ENCODE peak calls at places on chromosomes 11 and 22, in four cellular contexts. R is suprapubic skin, U is SK-N-SH, W is tibial nerve. Z is an unnamed sample.

GRCh38 chr11:112958670-112959069 is 2.5 kb upstream of the NCAM1 start:
- DNase-seq in R (no peak), U (no peak), W (no peak), Z (no peak)

GRCh38 chr11:104443387-104443786 is 279.4 kb upstream of the PDGFD start:
- DNase-seq in R (no peak), U (no peak), W (no peak), Z (no peak)

GRCh38 chr22:26835929-26836528 is 178.6 kb downstream of the MIAT start:
- DNase-seq in R (no peak), U (peak; percentile 41), W (peak; percentile 32), Z (peak; percentile 21)

GRCh38 chr11:124467376-124468061 is 22.0 kb upstream of the OR8B8 start:
- DNase-seq in R (no peak), U (no peak), W (no peak), Z (no peak)

GRCh38 chr22:26763633-26764295 is 106.4 kb downstream of the MIAT start:
- DNase-seq in R (no peak), U (no peak), W (peak; percentile 11), Z (peak; percentile 38)

GRCh38 chr11:26623076-26623666 is 51.1 kb upstream of the MUC15 start:
- DNase-seq in R (no peak), U (no peak), W (no peak), Z (no peak)

GRCh38 chr11:75524576-75525432 is 937 bp downstream of the GDPD5 start:
- DNase-seq in R (no peak), U (peak; percentile 66), W (no peak), Z (no peak)

GRCh38 chr11:36452231-36452630 is 57.8 kb downstream of the TRAF6 start:
- DNase-seq in R (no peak), U (no peak), W (no peak), Z (no peak)

GRCh38 chr11:75635009-75635909 is 33.6 kb downstream of the MAP6 start:
- DNase-seq in R (no peak), U (no peak), W (peak; percentile 10), Z (no peak)

GRCh38 chr11:120867531-120867930 is 156.4 kb upstream of the TBCEL start:
- DNase-seq in R (no peak), U (no peak), W (no peak), Z (no peak)

GRCh38 chr11:116641561-116642045 is 131.2 kb downstream of the BUD13 start:
- DNase-seq in R (no peak), U (peak; percentile 86), W (no peak), Z (peak; percentile 41)

GRCh38 chr11:11786234-11786633 is 55.5 kb upstream of the USP47 start:
- DNase-seq in R (no peak), U (no peak), W (no peak), Z (no peak)

GRCh38 chr11:114036156-114036811 is 23.2 kb upstream of the ZBTB16 start:
- DNase-seq in R (peak; percentile 90), U (peak; percentile 90), W (peak; percentile 73), Z (peak; percentile 93)

GRCh38 chr11:8800498-8801110 is 110.4 kb upstream of the AKIP1 start:
- DNase-seq in R (peak; percentile 18), U (no peak), W (no peak), Z (no peak)

GRCh38 chr11:129061466-129062194 is 119.0 kb upstream of the TP53AIP1 start:
- DNase-seq in R (no peak), U (no peak), W (no peak), Z (no peak)

GRCh38 chr11:48088682-48089050 is 108.3 kb downstream of the PTPRJ start:
- DNase-seq in R (peak; percentile 34), U (no peak), W (no peak), Z (no peak)

GRCh38 chr11:83256602-83257340 is 29.4 kb downstream of the CCDC90B start:
- DNase-seq in R (no peak), U (no peak), W (no peak), Z (no peak)

GRCh38 chr22:24466831-24467249 is 28.3 kb upstream of the UPB1 start:
- DNase-seq in R (no peak), U (no peak), W (peak; percentile 36), Z (no peak)

GRCh38 chr22:39151329-39151975 is 1.0 kb downstream of the CBX7 start:
- DNase-seq in R (no peak), U (no peak), W (no peak), Z (no peak)

GRCh38 chr22:31958625-31959239 is 14.4 kb downstream of the YWHAH start:
- DNase-seq in R (no peak), U (no peak), W (no peak), Z (peak; percentile 45)

GRCh38 chr11:61885166-61885778 is 6.1 kb downstream of the FADS3 start:
- DNase-seq in R (no peak), U (no peak), W (no peak), Z (no peak)

GRCh38 chr11:104772806-104773241 is 125.4 kb downstream of the CASP12 start:
- DNase-seq in R (no peak), U (peak; percentile 19), W (peak; percentile 14), Z (no peak)

GRCh38 chr11:118241191-118242098 is 10.7 kb downstream of the MPZL3 start:
- DNase-seq in R (no peak), U (no peak), W (no peak), Z (no peak)

GRCh38 chr11:12556788-12557384 is 117.3 kb upstream of the TEAD1 start:
- DNase-seq in R (no peak), U (no peak), W (peak; percentile 59), Z (no peak)

GRCh38 chr11:78657441-78657840 is 82.8 kb upstream of the NARS2 start:
- DNase-seq in R (no peak), U (no peak), W (no peak), Z (no peak)

GRCh38 chr11:10038916-10039315 is 255.1 kb downstream of the SBF2 start:
- DNase-seq in R (no peak), U (no peak), W (no peak), Z (no peak)

GRCh38 chr11:86608251-86608799 is 64.1 kb downstream of the ME3 start:
- DNase-seq in R (no peak), U (peak; percentile 40), W (peak; percentile 77), Z (peak; percentile 47)

DNA sequence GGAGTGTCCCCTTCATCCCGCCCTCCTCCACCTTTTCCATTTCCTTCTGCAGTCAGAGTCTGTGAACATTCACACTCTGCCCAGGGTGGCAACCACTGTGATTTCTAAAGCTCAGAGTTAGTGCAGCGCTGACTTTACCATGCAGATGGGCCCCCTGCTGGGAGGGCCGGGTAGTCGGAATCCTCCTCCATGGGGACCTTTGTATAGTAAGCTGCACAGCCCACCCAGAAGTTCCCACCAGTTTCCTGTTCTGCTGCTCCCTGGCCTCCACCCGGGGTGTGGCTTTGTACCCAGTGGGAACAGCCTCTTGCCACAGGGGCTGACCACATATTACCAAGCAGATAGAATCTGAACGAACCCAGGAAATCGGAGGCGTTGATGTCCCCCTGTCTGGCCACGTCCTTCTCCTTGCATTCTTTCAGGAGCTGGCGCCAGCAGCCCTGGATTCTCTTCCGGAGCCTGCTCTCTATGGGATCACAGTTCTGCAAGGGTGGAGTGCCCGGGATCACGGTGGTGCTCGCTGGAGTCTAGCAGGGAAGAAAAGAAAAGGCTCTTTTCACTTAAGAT is 125.3 kb downstream of the MPPED1 start:
- DNase-seq in R (peak; percentile 32), U (no peak), W (no peak), Z (no peak)
- TF ChIP-seq CTCF in R (no peak), U (no peak), W (no peak), Z (no peak)

DNA sequence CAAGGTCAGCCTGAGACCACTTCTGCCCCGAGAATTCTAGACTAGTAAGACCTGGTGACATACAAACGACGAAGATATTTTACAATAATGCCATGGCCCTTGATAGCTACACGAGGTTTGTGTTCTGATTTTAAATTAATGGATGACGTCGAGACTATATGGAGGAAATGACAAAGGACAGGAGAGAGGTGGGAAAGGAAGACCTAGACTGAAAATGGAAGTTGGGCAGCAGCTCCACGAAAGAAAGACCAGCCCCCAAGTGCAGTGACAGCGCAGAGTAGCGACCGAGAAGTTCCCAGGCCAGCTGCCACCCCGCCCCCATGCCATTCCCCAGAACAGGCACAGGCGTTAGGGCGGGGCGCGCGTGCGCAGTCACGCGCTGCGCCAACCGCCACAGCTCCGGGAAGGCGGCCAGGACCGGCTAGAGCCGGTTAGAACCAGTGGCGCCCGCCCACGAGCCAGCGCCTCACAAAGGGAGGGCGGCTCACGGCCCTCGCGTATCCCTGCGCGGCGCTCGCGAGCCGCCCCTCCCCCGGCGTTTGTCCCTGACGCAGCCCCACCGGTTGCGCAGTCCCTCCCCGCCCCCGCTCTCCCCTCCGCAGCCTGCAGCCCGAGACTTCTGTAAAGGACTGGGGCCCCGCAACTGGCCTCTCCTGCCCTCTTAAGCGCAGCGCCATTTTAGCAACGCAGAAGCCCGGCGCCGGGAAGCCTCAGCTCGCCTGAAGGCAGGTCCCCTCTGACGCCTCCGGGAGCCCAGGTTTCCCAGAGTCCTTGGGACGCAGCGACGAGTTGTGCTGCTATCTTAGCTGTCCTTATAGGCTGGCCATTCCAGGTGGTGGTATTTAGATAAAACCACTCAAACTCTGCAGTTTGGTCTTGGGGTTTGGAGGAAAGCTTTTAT is 1.5 kb upstream of the MALAT1 start:
- DNase-seq in R (peak; percentile 99), U (peak; percentile 91), W (peak; percentile 98), Z (peak; percentile 98)
- TF ChIP-seq EP300 in R (peak; percentile 89), U (peak; percentile 92), W (peak; percentile 100), Z (peak; percentile 100)

GRCh38 chr11:108685419-108686161 is 20.7 kb downstream of the DDX10 start:
- DNase-seq in R (no peak), U (no peak), W (no peak), Z (no peak)
- H3K36me3 ChIP-seq in R (peaks cover 38% of the 10 kb centered on the region), U (peaks cover 38% of the 10 kb centered on the region), W (no peaks in the 10 kb centered on the region), Z (peaks cover 5% of the 10 kb centered on the region)

DNA sequence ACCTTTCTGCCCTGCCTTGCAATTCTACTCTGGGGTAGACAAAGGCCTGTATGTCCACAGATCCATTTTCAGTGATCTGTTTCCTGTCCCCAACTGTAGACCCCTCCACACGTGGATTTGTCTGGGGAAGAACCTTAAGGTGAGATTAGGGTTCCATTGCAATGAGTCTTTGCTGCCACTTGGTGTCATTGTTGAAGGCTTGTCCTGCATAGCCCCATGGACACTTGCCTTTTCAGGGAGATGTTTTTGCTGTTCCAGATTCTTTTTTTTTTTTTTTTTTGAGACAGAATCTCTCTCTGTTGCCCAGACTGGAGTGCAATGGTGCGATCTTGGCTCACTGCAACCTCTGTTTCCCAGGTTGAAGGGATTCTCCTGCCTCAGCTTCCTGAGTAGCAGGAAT is 21.8 kb downstream of the SERPING1 start:
- DNase-seq in R (no peak), U (no peak), W (no peak), Z (no peak)
- TF ChIP-seq CTCF in R (no peak), U (peak; percentile 35), W (no peak), Z (no peak)

DNA sequence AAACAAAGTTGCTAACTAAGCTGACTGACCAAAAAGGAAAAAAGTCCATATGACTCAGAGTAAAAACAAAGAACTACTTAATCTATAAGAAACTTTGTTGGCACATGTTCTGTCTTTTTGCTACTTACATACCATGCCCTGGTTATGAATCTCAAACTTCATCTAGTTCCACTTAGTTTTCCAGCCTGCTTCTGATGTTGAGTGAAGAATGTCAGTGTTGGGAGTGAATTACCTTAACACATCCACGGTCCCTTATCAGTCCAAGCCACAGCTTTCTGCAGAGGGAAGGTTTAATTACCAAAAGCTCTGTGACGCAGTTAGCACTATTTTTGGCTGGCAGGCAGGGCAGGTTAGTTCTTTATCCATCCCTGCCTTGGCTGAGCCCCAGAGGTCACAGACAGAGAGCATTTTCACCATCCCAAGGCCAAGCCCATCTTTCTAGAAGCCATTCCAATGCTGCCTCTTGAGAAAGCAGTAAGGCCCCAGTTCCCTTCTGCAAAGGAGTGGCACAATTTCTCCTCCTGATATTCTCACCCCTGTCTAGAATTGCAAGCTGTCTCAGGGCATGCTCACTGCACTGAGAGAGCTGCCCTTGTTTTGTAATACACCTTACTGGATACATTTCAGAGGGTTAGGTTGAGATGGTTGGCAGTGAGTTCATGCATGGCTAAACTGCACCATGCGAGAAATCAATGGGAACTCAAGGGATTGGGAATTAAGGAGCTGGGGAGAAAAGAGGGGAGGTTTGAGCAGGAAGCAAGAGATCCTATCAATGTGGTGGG is 67.1 kb downstream of the SLC1A2 start:
- DNase-seq in R (peak; percentile 20), U (no peak), W (no peak), Z (no peak)
- TF ChIP-seq EP300 in R (no peak), U (no peak), W (no peak), Z (no peak)

GRCh38 chr22:46281866-46282678 is 14.3 kb downstream of the TTC38 start:
- DNase-seq in R (no peak), U (no peak), W (no peak), Z (no peak)
- H3K36me3 ChIP-seq in R (peaks cover 90% of the 10 kb centered on the region), U (peaks cover 64% of the 10 kb centered on the region), W (peaks cover 14% of the 10 kb centered on the region), Z (peaks cover 97% of the 10 kb centered on the region)

Z was measured in upper lobe of left lung.